ENCODE peak calls at places on chromosomes 13 and 19, in eight cellular contexts. One of them, this sample, is unnamed.

GRCh38 chr13:107906131-107906530 is 309.2 kb downstream of the LIG4 start:
- DNase-seq in lower leg skin: no peak
- DNase-seq in tibial nerve: no peak
- DNase-seq in heart left ventricle: no peak
- DNase-seq in H54: no peak
- DNase-seq in erythroblast: no peak
- DNase-seq in esophagus squamous epithelium: no peak
- DNase-seq in body of pancreas: no peak
- DNase-seq in this sample: no peak

GRCh38 chr19:46890423-46891170 is 29.8 kb downstream of the ARHGAP35 start:
- DNase-seq in heart left ventricle: no peak
- DNase-seq in erythroblast: no peak
- DNase-seq in body of pancreas: peak; percentile 28
- DNase-seq in lower leg skin: no peak
- DNase-seq in H54: no peak
- DNase-seq in esophagus squamous epithelium: no peak
- DNase-seq in tibial nerve: no peak
- DNase-seq in this sample: no peak

GRCh38 chr13:95677564-95678386 is 836 bp downstream of the DNAJC3 start:
- DNase-seq in body of pancreas: no peak
- DNase-seq in heart left ventricle: no peak
- DNase-seq in lower leg skin: peak; percentile 48
- DNase-seq in erythroblast: peak; percentile 45
- DNase-seq in esophagus squamous epithelium: no peak
- DNase-seq in H54: peak; percentile 19
- DNase-seq in tibial nerve: no peak
- DNase-seq in this sample: peak; percentile 45

GRCh38 chr13:104198811-104199210 is 1132.6 kb upstream of the SLC10A2 start:
- DNase-seq in lower leg skin: no peak
- DNase-seq in erythroblast: no peak
- DNase-seq in body of pancreas: no peak
- DNase-seq in esophagus squamous epithelium: no peak
- DNase-seq in H54: no peak
- DNase-seq in heart left ventricle: no peak
- DNase-seq in tibial nerve: no peak
- DNase-seq in this sample: no peak

GRCh38 chr13:76833465-76833864 is 52.7 kb downstream of the KCTD12 start:
- DNase-seq in lower leg skin: no peak
- DNase-seq in esophagus squamous epithelium: no peak
- DNase-seq in heart left ventricle: no peak
- DNase-seq in erythroblast: no peak
- DNase-seq in body of pancreas: no peak
- DNase-seq in tibial nerve: no peak
- DNase-seq in H54: no peak
- DNase-seq in this sample: no peak

GRCh38 chr13:101640797-101641400 is 188.4 kb downstream of the ITGBL1 start:
- DNase-seq in body of pancreas: no peak
- DNase-seq in erythroblast: no peak
- DNase-seq in tibial nerve: no peak
- DNase-seq in lower leg skin: no peak
- DNase-seq in H54: peak; percentile 15
- DNase-seq in esophagus squamous epithelium: no peak
- DNase-seq in heart left ventricle: no peak
- DNase-seq in this sample: no peak

GRCh38 chr13:79853258-79853657 is 372.3 kb downstream of the NDFIP2 start:
- DNase-seq in erythroblast: no peak
- DNase-seq in esophagus squamous epithelium: no peak
- DNase-seq in lower leg skin: no peak
- DNase-seq in H54: no peak
- DNase-seq in tibial nerve: no peak
- DNase-seq in body of pancreas: no peak
- DNase-seq in heart left ventricle: no peak
- DNase-seq in this sample: no peak

GRCh38 chr19:1769645-1769985 is 16.3 kb downstream of the ONECUT3 start:
- DNase-seq in esophagus squamous epithelium: no peak
- DNase-seq in erythroblast: no peak
- DNase-seq in lower leg skin: no peak
- DNase-seq in body of pancreas: no peak
- DNase-seq in H54: no peak
- DNase-seq in heart left ventricle: no peak
- DNase-seq in tibial nerve: no peak
- DNase-seq in this sample: no peak

GRCh38 chr19:11736696-11737095 is 2.0 kb downstream of the ZNF823 start:
- DNase-seq in esophagus squamous epithelium: no peak
- DNase-seq in H54: peak; percentile 22
- DNase-seq in heart left ventricle: peak; percentile 41
- DNase-seq in lower leg skin: peak; percentile 45
- DNase-seq in body of pancreas: no peak
- DNase-seq in erythroblast: peak; percentile 68
- DNase-seq in tibial nerve: no peak
- DNase-seq in this sample: peak; percentile 99

GRCh38 chr13:32314968-32315254 is 252 bp downstream of the ZAR1L start:
- DNase-seq in H54: no peak
- DNase-seq in esophagus squamous epithelium: no peak
- DNase-seq in body of pancreas: peak; percentile 24
- DNase-seq in erythroblast: peak; percentile 75
- DNase-seq in tibial nerve: peak; percentile 60
- DNase-seq in lower leg skin: peak; percentile 38
- DNase-seq in heart left ventricle: no peak
- DNase-seq in this sample: no peak

GRCh38 chr19:5822181-5822844 is 17.2 kb downstream of the FUT6 start:
- DNase-seq in esophagus squamous epithelium: no peak
- DNase-seq in erythroblast: no peak
- DNase-seq in lower leg skin: no peak
- DNase-seq in body of pancreas: peak; percentile 53
- DNase-seq in heart left ventricle: no peak
- DNase-seq in tibial nerve: no peak
- DNase-seq in H54: no peak
- DNase-seq in this sample: no peak

GRCh38 chr19:51064534-51065220 is at the start of gene KLK13:
- DNase-seq in lower leg skin: no peak
- DNase-seq in H54: no peak
- DNase-seq in body of pancreas: peak; percentile 74
- DNase-seq in esophagus squamous epithelium: no peak
- DNase-seq in erythroblast: no peak
- DNase-seq in tibial nerve: no peak
- DNase-seq in heart left ventricle: peak; percentile 37
- DNase-seq in this sample: no peak

GRCh38 chr19:40264314-40265054 is 20.7 kb downstream of the AKT2 start:
- DNase-seq in lower leg skin: no peak
- DNase-seq in H54: no peak
- DNase-seq in heart left ventricle: no peak
- DNase-seq in esophagus squamous epithelium: no peak
- DNase-seq in tibial nerve: no peak
- DNase-seq in erythroblast: no peak
- DNase-seq in body of pancreas: no peak
- DNase-seq in this sample: no peak

GRCh38 chr19:28429356-28429755 is 783.6 kb downstream of the UQCRFS1 start:
- DNase-seq in body of pancreas: no peak
- DNase-seq in esophagus squamous epithelium: no peak
- DNase-seq in lower leg skin: no peak
- DNase-seq in erythroblast: no peak
- DNase-seq in H54: no peak
- DNase-seq in tibial nerve: no peak
- DNase-seq in heart left ventricle: no peak
- DNase-seq in this sample: no peak

GRCh38 chr13:78372581-78372980 is 230.8 kb downstream of the POU4F1 start:
- DNase-seq in erythroblast: no peak
- DNase-seq in heart left ventricle: no peak
- DNase-seq in body of pancreas: no peak
- DNase-seq in esophagus squamous epithelium: no peak
- DNase-seq in lower leg skin: no peak
- DNase-seq in H54: no peak
- DNase-seq in tibial nerve: no peak
- DNase-seq in this sample: peak; percentile 22

DNA sequence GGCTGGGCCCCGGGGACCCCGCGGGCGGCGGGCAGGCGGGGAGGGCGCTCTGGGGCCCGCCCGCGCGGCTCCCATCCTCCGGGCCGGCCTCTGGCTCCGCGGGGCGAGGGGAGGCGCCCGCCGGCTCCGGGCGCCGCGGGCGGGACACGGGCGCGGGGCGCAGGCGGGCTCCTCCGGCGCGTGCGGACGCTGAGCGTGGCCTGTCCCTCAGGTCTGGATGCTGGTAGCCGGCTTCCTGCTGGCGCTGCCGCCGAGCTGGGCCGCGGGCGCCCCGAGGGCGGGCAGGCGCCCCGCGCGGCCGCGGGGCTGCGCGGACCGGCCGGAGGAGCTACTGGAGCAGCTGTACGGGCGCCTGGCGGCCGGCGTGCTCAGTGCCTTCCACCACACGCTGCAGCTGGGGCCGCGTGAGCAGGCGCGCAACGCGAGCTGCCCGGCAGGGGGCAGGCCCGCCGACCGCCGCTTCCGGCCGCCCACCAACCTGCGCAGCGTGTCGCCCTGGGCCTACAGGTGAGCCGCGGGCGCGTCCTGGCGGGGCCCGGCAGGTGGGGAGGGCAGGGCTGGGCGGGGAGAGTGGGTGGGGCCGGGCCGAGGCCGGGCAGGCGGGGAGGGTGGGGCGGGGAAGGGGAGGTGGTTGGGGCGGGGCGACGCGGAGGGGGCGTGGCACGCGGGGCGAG is 423 bp downstream of the IL17D start:
- DNase-seq in H54: peak; percentile 81
- DNase-seq in heart left ventricle: peak; percentile 67
- DNase-seq in tibial nerve: no peak
- DNase-seq in esophagus squamous epithelium: peak; percentile 15
- DNase-seq in body of pancreas: peak; percentile 91
- DNase-seq in erythroblast: peak; percentile 82
- DNase-seq in lower leg skin: no peak
- DNase-seq in this sample: peak; percentile 87
- TF ChIP-seq POLR2A in H54: peak; percentile 42
- TF ChIP-seq POLR2A in heart left ventricle: no peak
- TF ChIP-seq POLR2A in tibial nerve: no peak
- TF ChIP-seq POLR2A in esophagus squamous epithelium: no peak
- TF ChIP-seq POLR2A in body of pancreas: peak; percentile 58
- TF ChIP-seq POLR2A in erythroblast: no peak
- TF ChIP-seq POLR2A in lower leg skin: no peak
- TF ChIP-seq POLR2A in this sample: peak; percentile 37

DNA sequence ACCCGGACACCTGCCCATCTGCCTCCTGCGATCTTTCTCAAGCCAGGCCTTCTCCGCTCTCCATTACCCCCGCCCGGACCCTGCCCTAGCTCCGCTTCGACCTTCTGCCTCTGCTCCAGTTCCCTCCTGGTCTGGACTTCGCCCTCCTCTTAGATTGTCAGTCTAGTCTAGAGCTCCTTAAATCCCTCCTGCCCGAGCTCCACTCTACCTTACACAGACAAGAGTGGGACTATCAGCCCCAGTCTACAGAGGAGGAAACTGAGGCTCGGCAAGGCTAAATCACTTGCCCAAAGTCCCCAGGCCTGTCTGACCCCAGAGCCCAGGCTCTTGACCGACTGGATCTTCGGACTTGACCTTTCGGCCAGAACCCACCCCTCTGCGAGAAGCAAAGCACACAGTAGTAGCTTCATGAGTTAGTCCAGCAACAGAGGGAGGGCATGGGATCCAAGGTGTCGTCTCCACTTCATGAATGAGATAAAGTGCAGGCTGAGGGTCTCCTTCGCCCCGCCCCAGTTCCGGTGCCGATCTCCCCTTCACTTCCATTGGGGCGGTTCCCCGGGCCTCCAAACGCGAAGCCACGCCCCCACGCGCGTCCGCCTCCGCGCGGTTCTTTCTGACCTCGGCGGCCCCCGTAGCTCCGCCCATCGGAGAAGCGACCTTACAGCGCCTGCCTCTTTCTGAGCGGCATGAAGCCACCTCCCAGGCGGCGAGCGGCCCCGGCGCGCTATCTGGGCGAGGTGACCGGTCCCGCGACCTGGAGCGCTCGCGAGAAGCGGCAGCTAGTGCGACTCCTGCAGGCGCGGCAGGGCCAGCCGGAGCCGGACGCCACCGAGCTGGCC is at the start of gene SNAPC2:
- DNase-seq in tibial nerve: peak; percentile 95
- DNase-seq in esophagus squamous epithelium: peak; percentile 82
- DNase-seq in erythroblast: peak; percentile 98
- DNase-seq in lower leg skin: peak; percentile 96
- DNase-seq in body of pancreas: peak; percentile 98
- DNase-seq in H54: peak; percentile 94
- DNase-seq in heart left ventricle: peak; percentile 97
- DNase-seq in this sample: peak; percentile 96
- TF ChIP-seq POLR2A in tibial nerve: no peak
- TF ChIP-seq POLR2A in esophagus squamous epithelium: no peak
- TF ChIP-seq POLR2A in erythroblast: no peak
- TF ChIP-seq POLR2A in lower leg skin: no peak
- TF ChIP-seq POLR2A in body of pancreas: no peak
- TF ChIP-seq POLR2A in H54: peak; percentile 66
- TF ChIP-seq POLR2A in heart left ventricle: no peak
- TF ChIP-seq POLR2A in this sample: peak; percentile 54

DNA sequence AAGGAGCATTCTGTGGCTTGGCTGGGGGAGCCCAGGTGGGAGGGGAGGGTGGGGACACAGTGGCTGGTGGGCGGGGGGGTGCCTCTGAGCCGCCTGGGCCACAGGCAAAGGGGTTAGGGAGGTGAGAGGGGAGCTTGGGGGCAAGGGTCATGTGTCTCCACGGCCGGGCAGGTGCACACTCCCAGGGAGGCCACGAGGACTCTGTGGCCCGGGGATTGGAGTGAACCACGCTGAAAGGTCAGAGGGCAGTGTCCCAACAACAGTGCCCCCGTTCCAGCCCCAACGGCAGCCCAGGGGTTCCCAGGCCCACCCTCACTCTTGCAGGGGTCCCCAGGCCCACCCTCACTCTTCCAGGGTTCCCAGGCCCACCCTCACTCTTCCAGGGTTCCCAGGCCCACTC is 9.6 kb downstream of the C2CD4C start:
- DNase-seq in heart left ventricle: peak; percentile 12
- DNase-seq in erythroblast: no peak
- DNase-seq in H54: no peak
- DNase-seq in esophagus squamous epithelium: no peak
- DNase-seq in body of pancreas: no peak
- DNase-seq in lower leg skin: no peak
- DNase-seq in tibial nerve: no peak
- DNase-seq in this sample: no peak
- TF ChIP-seq POLR2A in heart left ventricle: no peak
- TF ChIP-seq POLR2A in erythroblast: no peak
- TF ChIP-seq POLR2A in H54: no peak
- TF ChIP-seq POLR2A in esophagus squamous epithelium: no peak
- TF ChIP-seq POLR2A in body of pancreas: no peak
- TF ChIP-seq POLR2A in lower leg skin: no peak
- TF ChIP-seq POLR2A in tibial nerve: no peak
- TF ChIP-seq POLR2A in this sample: no peak

DNA sequence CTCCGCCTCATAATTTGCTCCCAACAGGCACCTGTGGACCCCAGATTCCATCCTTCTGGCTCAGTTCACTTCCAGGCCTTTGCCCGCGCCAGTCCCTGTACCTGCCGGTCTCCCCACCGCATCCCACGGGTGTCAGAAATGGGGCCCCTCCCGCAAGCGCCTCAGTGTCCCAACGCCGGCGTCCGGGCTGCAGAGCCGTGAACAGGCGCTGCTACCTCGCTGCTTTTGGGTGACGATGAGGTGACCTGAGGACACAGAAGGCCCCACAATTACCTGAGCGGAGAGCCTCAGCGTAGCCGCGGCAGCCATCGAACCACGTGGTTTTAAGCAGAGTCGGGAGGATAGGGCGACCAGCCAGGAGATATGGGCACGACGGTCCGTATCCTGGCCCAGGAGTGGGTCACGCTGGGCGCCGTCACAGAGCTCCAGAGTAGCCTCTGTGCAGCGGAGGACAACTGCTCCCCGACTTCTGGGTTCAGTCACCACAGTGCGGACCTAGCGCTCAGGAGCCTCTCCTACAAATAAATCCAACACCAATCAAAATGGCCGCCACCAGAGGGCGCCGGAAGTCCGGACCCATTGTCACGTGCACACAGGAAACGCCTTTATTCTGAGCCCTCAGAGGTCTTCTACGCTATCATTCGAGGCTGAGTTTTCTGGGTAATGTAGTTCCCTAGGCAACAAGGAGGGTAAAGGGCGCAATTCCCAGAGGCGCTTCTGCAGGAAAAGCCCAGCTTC is at the start of gene ZNF814:
- DNase-seq in lower leg skin: peak; percentile 82
- DNase-seq in H54: no peak
- DNase-seq in heart left ventricle: peak; percentile 86
- DNase-seq in erythroblast: peak; percentile 89
- DNase-seq in esophagus squamous epithelium: peak; percentile 15
- DNase-seq in body of pancreas: peak; percentile 68
- DNase-seq in tibial nerve: peak; percentile 73
- DNase-seq in this sample: peak; percentile 14
- TF ChIP-seq POLR2A in lower leg skin: no peak
- TF ChIP-seq POLR2A in H54: no peak
- TF ChIP-seq POLR2A in heart left ventricle: no peak
- TF ChIP-seq POLR2A in erythroblast: peak; percentile 68
- TF ChIP-seq POLR2A in esophagus squamous epithelium: no peak
- TF ChIP-seq POLR2A in body of pancreas: no peak
- TF ChIP-seq POLR2A in tibial nerve: no peak
- TF ChIP-seq POLR2A in this sample: no peak